ENCODE peak calls at places on chromosome 15, in ten cellular contexts. E is neural crest cell, L is AG09319, G is HepG2, B is heart left ventricle, R is GM12865, I is uterus, T is OCI-LY7, D is cardiac muscle cell, H is fibroblast of villous mesenchyme. P is an unnamed sample.

GRCh38 chr15:71294636-71295241 is 179.5 kb downstream of the THSD4 start:
- DNase-seq in E (no peak), L (peak; percentile 83), G (no peak), B (no peak), R (no peak), I (peak; percentile 59), T (no peak), D (no peak), H (peak; percentile 83), P (peak; percentile 9)

GRCh38 chr15:38647683-38648082 is 83.1 kb upstream of the RASGRP1 start:
- DNase-seq in E (no peak), L (no peak), G (peak; percentile 13), B (no peak), R (no peak), I (no peak), T (no peak), D (peak; percentile 24), H (peak; percentile 12), P (no peak)

GRCh38 chr15:87661481-87661880 is 595.1 kb downstream of the NTRK3 start:
- DNase-seq in E (no peak), L (no peak), G (no peak), B (no peak), R (no peak), I (no peak), T (no peak), D (no peak), H (no peak), P (no peak)

GRCh38 chr15:83210619-83211018 is 3.0 kb upstream of the HDGFL3 start:
- DNase-seq in E (no peak), L (no peak), G (no peak), B (no peak), R (peak; percentile 34), I (no peak), T (no peak), D (peak; percentile 0), H (no peak), P (no peak)

GRCh38 chr15:84034831-84035753 is 200.5 kb upstream of the GOLGA6L4 start:
- DNase-seq in E (no peak), L (no peak), G (peak; percentile 6), B (no peak), R (peak; percentile 59), I (no peak), T (peak; percentile 27), D (peak; percentile 51), H (peak; percentile 48), P (peak; percentile 20)

GRCh38 chr15:45759910-45760309 is 125.1 kb downstream of the SQOR start:
- DNase-seq in E (no peak), L (no peak), G (no peak), B (no peak), R (no peak), I (no peak), T (no peak), D (no peak), H (no peak), P (no peak)

GRCh38 chr15:77966540-77967290 is 110.8 kb downstream of the TBC1D2B start:
- DNase-seq in E (peak; percentile 64), L (no peak), G (peak; percentile 32), B (no peak), R (peak; percentile 57), I (no peak), T (peak; percentile 65), D (peak; percentile 42), H (peak; percentile 62), P (peak; percentile 47)

GRCh38 chr15:70091649-70092461 is 5.9 kb downstream of the TLE3 start:
- DNase-seq in E (no peak), L (no peak), G (peak; percentile 60), B (peak; percentile 12), R (no peak), I (no peak), T (no peak), D (no peak), H (peak; percentile 72), P (no peak)

GRCh38 chr15:101152914-101153313 is 98.9 kb downstream of the CHSY1 start:
- DNase-seq in E (peak; percentile 14), L (no peak), G (peak; percentile 28), B (no peak), R (peak; percentile 52), I (no peak), T (no peak), D (no peak), H (no peak), P (peak; percentile 26)

GRCh38 chr15:25181290-25182097 is 226.7 kb downstream of the SNRPN start:
- DNase-seq in E (no peak), L (no peak), G (no peak), B (peak; percentile 42), R (no peak), I (peak; percentile 4), T (no peak), D (no peak), H (no peak), P (no peak)

GRCh38 chr15:62391565-62392262 is 226.6 kb upstream of the C2CD4B start:
- DNase-seq in E (peak; percentile 38), L (no peak), G (peak; percentile 29), B (peak; percentile 78), R (peak; percentile 20), I (peak; percentile 41), T (peak; percentile 5), D (peak; percentile 70), H (peak; percentile 61), P (peak; percentile 43)

GRCh38 chr15:38671675-38672141 is 107.1 kb upstream of the RASGRP1 start:
- DNase-seq in E (no peak), L (no peak), G (no peak), B (no peak), R (peak; percentile 92), I (no peak), T (peak; percentile 27), D (no peak), H (peak; percentile 26), P (no peak)

GRCh38 chr15:70354260-70354894 is 256.7 kb upstream of the TLE3 start:
- DNase-seq in E (no peak), L (no peak), G (no peak), B (no peak), R (no peak), I (no peak), T (no peak), D (no peak), H (no peak), P (no peak)

GRCh38 chr15:101496198-101496986 is 6.9 kb upstream of the PCSK6 start:
- DNase-seq in E (no peak), L (no peak), G (no peak), B (no peak), R (no peak), I (no peak), T (no peak), D (peak; percentile 45), H (no peak), P (no peak)

GRCh38 chr15:35980719-35981118 is 434.8 kb upstream of the DPH6 start:
- DNase-seq in E (no peak), L (no peak), G (no peak), B (no peak), R (no peak), I (no peak), T (no peak), D (no peak), H (peak; percentile 56), P (no peak)

DNA sequence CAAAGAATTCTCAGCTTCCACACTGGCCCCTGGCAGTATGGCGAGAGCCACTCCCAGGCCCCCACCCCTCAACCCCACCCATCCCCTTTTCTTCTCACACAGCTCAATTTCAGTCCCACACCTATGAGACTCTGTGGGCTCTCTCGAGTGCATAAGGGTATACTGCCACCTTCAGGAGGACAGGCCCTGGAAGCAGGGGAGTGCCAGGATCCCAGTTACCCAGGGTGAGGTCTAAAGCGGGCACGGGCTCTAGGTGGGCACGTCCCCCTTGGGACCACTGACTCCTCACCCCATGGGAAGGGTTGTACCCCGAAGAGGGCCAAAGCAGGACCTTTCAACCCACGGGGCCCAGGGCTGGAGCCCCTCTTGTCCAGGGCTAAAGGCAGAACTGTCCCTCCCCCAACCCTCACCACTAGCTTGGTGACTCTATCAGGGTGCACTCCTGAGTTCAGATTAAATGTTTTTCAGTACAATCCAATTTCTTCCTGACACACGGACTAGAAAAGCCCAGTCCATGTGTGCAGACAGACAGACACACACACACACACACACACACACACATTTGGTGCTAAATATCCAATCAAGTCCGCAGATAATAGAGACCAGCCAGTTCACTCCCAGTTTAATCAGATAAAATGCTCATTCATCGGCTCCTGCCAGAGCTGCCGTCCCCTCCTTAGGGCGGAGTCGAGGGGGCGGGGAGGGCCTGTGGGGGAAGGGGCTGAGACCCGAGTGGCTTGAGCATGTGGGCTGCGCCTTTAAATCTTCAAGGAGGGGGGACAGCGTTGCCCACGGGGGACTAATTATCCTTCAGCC is 59.4 kb downstream of the CYP11A1 start:
- DNase-seq in E (peak; percentile 47), L (peak; percentile 35), G (peak; percentile 33), B (no peak), R (peak; percentile 69), I (peak; percentile 61), T (peak; percentile 46), D (peak; percentile 69), H (peak; percentile 64), P (peak; percentile 64)
- TF ChIP-seq CTCF in E (peak; percentile 69), L (peak; percentile 87), G (peak; percentile 74), B (peak; percentile 72), R (peak; percentile 81), I (peak; percentile 74), T (peak; percentile 73), D (peak; percentile 81), H (peak; percentile 81), P (peak; percentile 21)

GRCh38 chr15:31179683-31180082 is 78.2 kb upstream of the TRPM1 start:
- DNase-seq in E (no peak), L (no peak), G (no peak), B (no peak), R (peak; percentile 30), I (no peak), T (no peak), D (no peak), H (no peak), P (no peak)
- TF ChIP-seq CTCF in E (no peak), L (no peak), G (no peak), B (no peak), R (no peak), I (no peak), T (no peak), D (no peak), H (no peak), P (peak; percentile 36)

GRCh38 chr15:29115093-29115991 is 154.3 kb downstream of the NSMCE3 start:
- DNase-seq in E (peak; percentile 70), L (no peak), G (no peak), B (no peak), R (no peak), I (no peak), T (no peak), D (peak; percentile 49), H (no peak), P (peak; percentile 68)
- TF ChIP-seq CTCF in E (peak; percentile 66), L (peak; percentile 30), G (peak; percentile 26), B (peak; percentile 36), R (peak; percentile 27), I (no peak), T (no peak), D (peak; percentile 37), H (no peak), P (peak; percentile 59)

GRCh38 chr15:55337160-55337559 is 18.1 kb downstream of the PIGB start:
- DNase-seq in E (no peak), L (no peak), G (no peak), B (no peak), R (no peak), I (no peak), T (no peak), D (no peak), H (no peak), P (no peak)
- TF ChIP-seq CTCF in E (no peak), L (no peak), G (no peak), B (no peak), R (no peak), I (no peak), T (no peak), D (no peak), H (no peak), P (no peak)

P was measured in endothelial cell.